ENCODE peak calls at places on chromosomes 13 and 19, in ten cellular contexts. D is psoas muscle, R is esophagus squamous epithelium, X is BJ, G is NB4, W is AG09309, L is lower lobe of right lung, K is WERI-Rb-1, U is astrocyte of the spinal cord, O is body of pancreas. F is an unnamed sample.

GRCh38 chr19:39515551-39516191 is 732 bp downstream of the SELENOV start:
- DNase-seq in D (no peak), R (no peak), X (no peak), G (no peak), W (no peak), L (no peak), K (no peak), U (no peak), O (no peak), F (no peak)

GRCh38 chr13:27353166-27353583 is 71.2 kb upstream of the GTF3A start:
- DNase-seq in D (no peak), R (no peak), X (no peak), G (no peak), W (no peak), L (no peak), K (no peak), U (peak), O (no peak), F (peak)

GRCh38 chr13:99179460-99179859 is 21.2 kb upstream of the UBAC2 start:
- DNase-seq in D (no peak), R (no peak), X (no peak), G (no peak), W (no peak), L (no peak), K (no peak), U (no peak), O (no peak), F (no peak)

GRCh38 chr13:48783181-48783630 is 129.5 kb downstream of the CYSLTR2 start:
- DNase-seq in D (peak), R (peak), X (peak), G (peak), W (peak), L (peak), K (no peak), U (peak), O (peak), F (peak)

GRCh38 chr19:17303940-17304267 is 679 bp upstream of the ABHD8 start:
- DNase-seq in D (no peak), R (no peak), X (no peak), G (no peak), W (no peak), L (peak), K (no peak), U (no peak), O (no peak), F (no peak)

GRCh38 chr19:45939792-45940514 is 25.4 kb upstream of the NANOS2 start:
- DNase-seq in D (no peak), R (no peak), X (no peak), G (peak), W (no peak), L (no peak), K (no peak), U (no peak), O (no peak), F (no peak)

GRCh38 chr19:46133777-46134231 is 9.3 kb upstream of the IGFL3 start:
- DNase-seq in D (no peak), R (no peak), X (no peak), G (no peak), W (no peak), L (no peak), K (no peak), U (peak), O (no peak), F (no peak)

GRCh38 chr13:44354884-44355283 is 18.7 kb upstream of the SERP2 start:
- DNase-seq in D (no peak), R (no peak), X (no peak), G (no peak), W (no peak), L (no peak), K (no peak), U (no peak), O (no peak), F (no peak)

GRCh38 chr13:24864579-24864978 is 100.6 kb downstream of the RNF17 start:
- DNase-seq in D (no peak), R (no peak), X (no peak), G (no peak), W (no peak), L (no peak), K (no peak), U (no peak), O (no peak), F (no peak)

GRCh38 chr13:24863748-24864540 is 100.0 kb downstream of the RNF17 start:
- DNase-seq in D (no peak), R (no peak), X (no peak), G (no peak), W (no peak), L (no peak), K (no peak), U (no peak), O (no peak), F (no peak)

GRCh38 chr13:24866488-24866887 is 102.5 kb downstream of the RNF17 start:
- DNase-seq in D (no peak), R (no peak), X (no peak), G (no peak), W (no peak), L (no peak), K (no peak), U (no peak), O (no peak), F (no peak)

GRCh38 chr13:24861617-24862362 is 97.8 kb downstream of the RNF17 start:
- DNase-seq in D (no peak), R (no peak), X (no peak), G (no peak), W (no peak), L (no peak), K (no peak), U (no peak), O (no peak), F (no peak)

DNA sequence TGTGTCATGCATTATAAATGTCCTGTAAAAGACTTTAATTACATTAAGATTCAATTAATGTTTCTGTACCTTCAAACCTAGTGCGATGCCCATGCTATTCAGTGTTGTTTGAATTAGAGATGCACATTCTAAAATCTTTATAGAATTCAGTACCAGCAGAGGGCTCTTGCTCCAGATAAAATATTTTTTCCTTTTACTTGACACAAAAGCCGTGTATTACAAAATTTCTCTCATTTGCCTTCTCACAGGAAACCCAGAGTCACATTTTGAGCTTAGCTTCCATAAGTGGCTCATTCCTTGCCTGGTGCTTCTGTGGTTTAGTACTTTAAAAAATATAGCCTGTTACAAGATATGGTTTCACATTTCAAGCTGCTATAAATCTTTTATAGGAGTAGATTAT is 101.2 kb downstream of the RNF17 start:
- DNase-seq in D (no peak), R (no peak), X (no peak), G (peak), W (no peak), L (no peak), K (no peak), U (peak), O (no peak), F (peak)
- TF ChIP-seq CTCF in D (no peak), R (no peak), X (no peak), G (peak), W (peak), L (no peak), K (no peak), U (peak), O (no peak), F (peak)

DNA sequence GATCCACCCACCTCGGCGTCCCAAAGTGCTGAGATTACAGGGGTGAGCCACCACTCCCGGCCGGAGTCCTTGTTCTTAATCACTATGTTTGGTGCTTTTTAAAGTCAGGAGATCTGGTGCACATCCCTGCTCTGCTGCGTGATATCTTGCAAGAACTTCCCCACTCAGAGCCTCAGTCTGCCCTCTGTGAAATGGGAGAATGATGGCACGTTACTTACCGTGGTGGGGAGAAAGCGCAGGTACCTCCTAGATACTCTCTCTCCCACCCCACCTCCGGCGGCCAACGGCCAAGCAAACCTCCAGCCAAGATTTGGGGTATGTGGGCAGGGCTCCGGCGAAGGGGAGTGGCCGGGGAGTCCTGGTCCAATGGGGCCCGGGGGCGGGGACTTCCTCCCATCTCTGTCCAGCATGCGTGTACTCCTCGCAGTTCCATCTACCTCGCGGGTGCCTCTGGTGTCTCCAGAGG is at the start of gene RYR1:
- DNase-seq in D (peak), R (no peak), X (no peak), G (peak), W (no peak), L (peak), K (no peak), U (no peak), O (peak), F (no peak)
- H3K4me3 ChIP-seq in D (peak), R (peak), X (no peak), G (no peak), W (no peak), L (peak), K (peak), U (no peak), O (no peak), F (no peak)

DNA sequence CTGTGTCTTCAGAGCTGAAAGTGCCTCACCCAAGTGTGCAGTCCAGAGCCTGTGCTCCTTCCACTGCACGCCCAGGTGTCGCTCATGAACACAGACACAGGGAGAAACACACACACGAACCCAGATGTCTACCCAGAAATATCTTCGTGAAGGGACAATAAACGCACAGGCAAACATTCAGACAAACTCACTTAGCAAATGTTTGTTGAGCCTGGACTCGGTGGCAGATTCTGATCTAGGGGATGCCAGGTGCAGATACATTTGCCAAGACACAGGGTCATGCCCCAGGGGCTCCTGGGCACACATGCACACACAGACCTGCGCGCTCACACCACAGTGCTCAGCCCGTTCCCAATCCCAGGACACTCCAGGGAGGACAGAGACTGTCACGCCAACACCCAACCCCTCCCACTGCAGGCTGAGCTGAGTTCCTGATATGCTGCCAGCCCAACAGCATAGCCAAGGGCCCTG is 31.9 kb downstream of the SCGB2B2 start:
- DNase-seq in D (no peak), R (no peak), X (no peak), G (no peak), W (no peak), L (no peak), K (no peak), U (no peak), O (no peak), F (no peak)
- TF ChIP-seq CTCF in D (no peak), R (no peak), X (no peak), G (no peak), W (no peak), L (no peak), K (no peak), U (no peak), O (no peak), F (no peak)

DNA sequence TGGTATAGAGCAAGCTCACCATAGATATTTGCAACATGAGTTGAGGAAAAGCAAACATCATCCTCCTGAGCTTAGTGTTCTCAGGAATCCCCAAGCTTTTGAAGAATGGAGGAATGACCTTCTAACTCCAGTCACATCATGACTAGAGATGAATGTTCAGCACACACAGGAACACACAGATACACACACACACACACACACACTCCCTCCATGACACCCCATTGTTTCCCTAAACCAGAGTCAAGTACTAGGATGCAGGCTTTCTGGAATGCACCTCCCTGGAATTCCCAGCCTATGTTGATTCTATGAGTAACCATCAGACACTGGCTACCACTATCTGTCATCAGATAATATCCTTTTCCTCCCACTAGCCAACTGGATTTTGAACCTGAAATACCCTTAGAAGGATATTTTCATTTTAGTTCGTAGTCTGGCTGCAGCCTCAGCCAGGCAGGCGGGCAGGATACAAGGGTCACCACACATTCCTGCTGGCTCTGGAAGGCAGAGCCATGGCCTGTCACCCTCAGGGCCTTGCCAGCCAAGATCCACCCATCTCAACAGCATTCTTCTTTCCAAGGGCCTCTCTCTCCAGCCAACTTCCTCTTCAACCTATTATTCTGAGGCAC is 162.4 kb downstream of the FOXO1 start:
- DNase-seq in D (no peak), R (no peak), X (peak), G (no peak), W (peak), L (no peak), K (no peak), U (peak), O (peak), F (peak)
- H3K4me3 ChIP-seq in D (no peak), R (no peak), X (no peak), G (no peak), W (no peak), L (no peak), K (no peak), U (no peak), O (no peak), F (no peak)

GRCh38 chr19:14434157-14434501 is 1.0 kb downstream of the PKN1 start:
- DNase-seq in D (no peak), R (no peak), X (no peak), G (no peak), W (no peak), L (no peak), K (no peak), U (no peak), O (peak), F (no peak)

GRCh38 chr19:14435320-14436050 is 2.4 kb downstream of the PKN1 start:
- DNase-seq in D (no peak), R (no peak), X (no peak), G (no peak), W (no peak), L (no peak), K (no peak), U (no peak), O (no peak), F (no peak)

GRCh38 chr19:14432817-14433453 is at the start of gene PKN1:
- DNase-seq in D (peak), R (no peak), X (no peak), G (peak), W (no peak), L (peak), K (peak), U (peak), O (peak), F (peak)

GRCh38 chr19:14434543-14435319 is 1.6 kb downstream of the PKN1 start:
- DNase-seq in D (peak), R (no peak), X (peak), G (peak), W (peak), L (peak), K (no peak), U (peak), O (peak), F (peak)

GRCh38 chr19:14433454-14434156 is 499 bp downstream of the PKN1 start:
- DNase-seq in D (no peak), R (no peak), X (no peak), G (no peak), W (no peak), L (peak), K (no peak), U (no peak), O (peak), F (no peak)
- TF ChIP-seq CTCF in D (peak), R (no peak), X (no peak), G (no peak), W (no peak), L (no peak), K (peak), U (no peak), O (no peak), F (no peak)

GRCh38 chr19:29680937-29681336 is 15.7 kb downstream of the PLEKHF1 start:
- DNase-seq in D (no peak), R (no peak), X (no peak), G (no peak), W (no peak), L (no peak), K (no peak), U (no peak), O (no peak), F (no peak)
- H3K4me3 ChIP-seq in D (no peak), R (peak), X (no peak), G (no peak), W (no peak), L (no peak), K (no peak), U (no peak), O (no peak), F (no peak)

F was measured in cardiac fibroblast.